ENCODE peak calls at places on chromosome 21, in seven cellular contexts. J, H, D, L, E, U and C are unnamed samples.

GRCh38 chr21:45450741-45451740 is 46.1 kb downstream of the COL18A1 start:
- DNase-seq in J (no peak), H (no peak), D (no peak), L (no peak), E (no peak), U (no peak), C (no peak)

GRCh38 chr21:39037807-39038405 is 145.3 kb downstream of the PSMG1 start:
- DNase-seq in J (no peak), H (peak; percentile 52), D (no peak), L (no peak), E (peak; percentile 36), U (no peak), C (no peak)

GRCh38 chr21:25373126-25374082 is 233.9 kb downstream of the MRPL39 start:
- DNase-seq in J (no peak), H (no peak), D (no peak), L (no peak), E (no peak), U (no peak), C (no peak)

GRCh38 chr21:33189845-33190244 is 39.9 kb upstream of the IFNAR2 start:
- DNase-seq in J (no peak), H (no peak), D (no peak), L (no peak), E (no peak), U (no peak), C (no peak)

GRCh38 chr21:44525431-44526095 is 14.4 kb downstream of the KRTAP10-1 start:
- DNase-seq in J (no peak), H (no peak), D (peak; percentile 23), L (no peak), E (no peak), U (no peak), C (no peak)

GRCh38 chr21:45590246-45590725 is 48.0 kb upstream of the SLC19A1 start:
- DNase-seq in J (peak; percentile 46), H (peak; percentile 19), D (no peak), L (peak; percentile 33), E (peak; percentile 97), U (no peak), C (peak; percentile 96)

GRCh38 chr21:44735821-44736220 is 24.4 kb upstream of the TSPEAR start:
- DNase-seq in J (no peak), H (no peak), D (no peak), L (no peak), E (no peak), U (no peak), C (no peak)

GRCh38 chr21:33208534-33208933 is 21.2 kb upstream of the IFNAR2 start:
- DNase-seq in J (peak; percentile 47), H (no peak), D (no peak), L (no peak), E (no peak), U (no peak), C (no peak)

GRCh38 chr21:26553921-26554320 is 19.2 kb downstream of the CYYR1 start:
- DNase-seq in J (no peak), H (no peak), D (no peak), L (no peak), E (no peak), U (no peak), C (no peak)

GRCh38 chr21:44534688-44535087 is 5.3 kb downstream of the KRTAP10-1 start:
- DNase-seq in J (no peak), H (no peak), D (no peak), L (no peak), E (no peak), U (no peak), C (no peak)

GRCh38 chr21:38994014-38994413 is 188.3 kb downstream of the ETS2 start:
- DNase-seq in J (no peak), H (no peak), D (no peak), L (no peak), E (no peak), U (no peak), C (no peak)

GRCh38 chr21:44932366-44933181 is 7.3 kb upstream of the SLX9 start:
- DNase-seq in J (no peak), H (no peak), D (no peak), L (no peak), E (peak; percentile 75), U (no peak), C (peak; percentile 86)

GRCh38 chr21:38486705-38487104 is 11.6 kb downstream of the ERG start:
- DNase-seq in J (no peak), H (no peak), D (no peak), L (no peak), E (no peak), U (no peak), C (no peak)

GRCh38 chr21:38284221-38284620 is 27.4 kb downstream of the KCNJ15 start:
- DNase-seq in J (no peak), H (no peak), D (no peak), L (no peak), E (no peak), U (no peak), C (no peak)

GRCh38 chr21:32925098-32925497 is 100.6 kb upstream of the OLIG2 start:
- DNase-seq in J (no peak), H (no peak), D (no peak), L (no peak), E (no peak), U (no peak), C (no peak)

GRCh38 chr21:45515241-45516061 is 26.8 kb downstream of the SLC19A1 start:
- DNase-seq in J (no peak), H (no peak), D (no peak), L (no peak), E (no peak), U (no peak), C (no peak)

GRCh38 chr21:46540087-46540710 is 64.7 kb downstream of the S100B start:
- DNase-seq in J (no peak), H (no peak), D (no peak), L (no peak), E (no peak), U (no peak), C (no peak)

GRCh38 chr21:45911806-45912325 is 69.7 kb upstream of the COL6A1 start:
- DNase-seq in J (no peak), H (no peak), D (no peak), L (no peak), E (no peak), U (no peak), C (no peak)

GRCh38 chr21:39156024-39156423 is 27.2 kb downstream of the PSMG1 start:
- DNase-seq in J (no peak), H (peak; percentile 70), D (no peak), L (no peak), E (no peak), U (no peak), C (no peak)

GRCh38 chr21:46550511-46550941 is 54.4 kb downstream of the S100B start:
- DNase-seq in J (no peak), H (no peak), D (no peak), L (no peak), E (no peak), U (no peak), C (no peak)

GRCh38 chr21:39150316-39150715 is 32.9 kb downstream of the PSMG1 start:
- DNase-seq in J (no peak), H (no peak), D (no peak), L (no peak), E (no peak), U (no peak), C (no peak)

GRCh38 chr21:33924766-33925100 is 9.1 kb upstream of the ATP5PO start:
- DNase-seq in J (no peak), H (no peak), D (no peak), L (no peak), E (peak; percentile 13), U (no peak), C (peak; percentile 32)

GRCh38 chr21:39630827-39631226 is 18.1 kb downstream of the B3GALT5 start:
- DNase-seq in J (peak; percentile 26), H (peak; percentile 3), D (no peak), L (no peak), E (no peak), U (no peak), C (no peak)

GRCh38 chr21:38170705-38171682 is 85.8 kb upstream of the KCNJ15 start:
- DNase-seq in J (peak; percentile 33), H (peak; percentile 29), D (no peak), L (no peak), E (no peak), U (no peak), C (no peak)

GRCh38 chr21:37257526-37257966 is 9.6 kb downstream of the VPS26C start:
- DNase-seq in J (peak; percentile 42), H (peak; percentile 24), D (peak; percentile 57), L (no peak), E (no peak), U (no peak), C (peak; percentile 74)

DNA sequence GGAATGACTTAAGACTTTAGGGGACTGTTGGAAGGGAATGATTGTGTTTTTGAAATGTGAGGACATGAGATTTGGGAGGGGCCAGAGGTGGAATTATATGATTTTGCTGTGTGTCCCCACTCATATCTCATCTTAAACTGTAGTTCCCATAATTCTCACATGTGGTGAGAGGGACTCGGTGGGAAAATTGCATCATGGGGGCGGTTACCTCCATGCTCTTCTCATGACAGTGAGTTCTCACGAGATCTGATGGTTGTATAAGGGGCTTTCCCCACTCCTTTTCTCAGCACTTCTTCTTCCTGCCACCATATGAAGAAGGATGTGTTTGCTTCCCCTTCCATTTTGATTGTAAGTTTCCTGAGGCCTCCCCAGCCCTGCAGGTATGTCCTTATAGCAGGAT is 35.0 kb upstream of the SCAF4 start:
- DNase-seq in J (no peak), H (no peak), D (no peak), L (no peak), E (no peak), U (no peak), C (no peak)
- TF ChIP-seq RFX5 in J (no peak), H (no peak), D (no peak), L (no peak), E (no peak), U (no peak), C (no peak)

GRCh38 chr21:15121655-15122120 is 56.9 kb upstream of the NRIP1 start:
- DNase-seq in J (peak; percentile 28), H (peak; percentile 47), D (peak; percentile 79), L (no peak), E (no peak), U (no peak), C (no peak)
- TF ChIP-seq RFX5 in J (no peak), H (no peak), D (no peak), L (no peak), E (no peak), U (no peak), C (no peak)

DNA sequence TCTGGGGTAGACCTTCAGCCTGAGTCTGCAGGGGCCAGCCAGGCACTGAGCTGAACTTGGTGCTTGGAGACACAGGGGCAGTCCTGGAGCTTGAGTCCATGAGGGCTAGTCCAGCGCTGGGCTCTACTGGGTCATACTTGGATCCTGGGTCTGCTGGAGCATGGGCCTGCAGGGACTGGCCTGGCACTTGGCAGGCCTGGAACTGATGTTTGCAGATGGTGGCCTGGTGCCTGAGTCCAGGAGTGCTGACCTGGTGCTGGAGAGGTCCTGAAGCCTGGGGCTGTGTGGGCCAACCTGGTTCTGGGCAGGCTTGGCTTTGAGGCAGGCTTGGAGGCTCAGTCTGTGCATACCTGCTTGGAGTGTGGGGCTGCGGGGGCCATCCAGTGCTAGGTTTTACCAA is 143.4 kb upstream of the DSCAM start:
- DNase-seq in J (no peak), H (no peak), D (no peak), L (no peak), E (no peak), U (no peak), C (no peak)
- TF ChIP-seq RFX5 in J (no peak), H (no peak), D (no peak), L (no peak), E (no peak), U (no peak), C (no peak)

DNA sequence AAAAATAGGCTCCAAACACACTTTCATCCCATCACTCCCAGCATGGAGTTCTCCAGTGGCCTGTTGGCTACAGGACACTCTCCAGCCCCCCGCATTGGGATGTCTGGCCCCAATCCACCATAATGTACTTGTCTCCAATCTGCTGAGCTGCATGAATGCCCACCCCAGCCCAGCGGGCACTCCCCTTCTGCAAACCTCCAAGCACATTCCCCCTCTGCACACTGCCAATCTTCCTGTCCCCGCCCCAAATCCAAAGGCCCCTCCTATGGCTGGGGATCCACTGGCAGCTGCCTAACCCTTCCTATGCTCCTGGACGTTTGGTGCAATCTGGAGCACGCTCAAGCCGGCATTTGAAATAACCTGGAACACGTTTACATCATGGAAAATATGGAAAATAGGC is 41.3 kb downstream of the PDE9A start:
- DNase-seq in J (no peak), H (no peak), D (no peak), L (no peak), E (no peak), U (no peak), C (no peak)
- TF ChIP-seq RFX5 in J (no peak), H (no peak), D (no peak), L (no peak), E (no peak), U (no peak), C (no peak)